ENCODE peak calls at places on chromosomes 4 and X, in five cellular contexts. One of them, this sample, is unnamed.
A peak's percentile ranks its signal among the peaks of the same experiment; 100 is the strongest.

GRCh38 chrX:146615807-146616206 is 193.8 kb upstream of the CXorf51B start:
- DNase-seq in bronchial epithelial cell: no peak
- DNase-seq in choroid plexus epithelial cell: no peak
- DNase-seq in epithelial cell of esophagus: no peak
- DNase-seq in cardiac fibroblast: no peak
- DNase-seq in this sample: no peak

GRCh38 chr4:151029537-151029936 is 14.5 kb upstream of the LRBA start:
- DNase-seq in epithelial cell of esophagus: no peak
- DNase-seq in cardiac fibroblast: no peak
- DNase-seq in bronchial epithelial cell: no peak
- DNase-seq in choroid plexus epithelial cell: no peak
- DNase-seq in this sample: no peak

GRCh38 chr4:56757270-56757746 is 64.2 kb downstream of the SPINK2 start:
- DNase-seq in cardiac fibroblast: peak; percentile 44
- DNase-seq in epithelial cell of esophagus: peak; percentile 81
- DNase-seq in bronchial epithelial cell: peak; percentile 74
- DNase-seq in choroid plexus epithelial cell: peak; percentile 45
- DNase-seq in this sample: peak; percentile 26

GRCh38 chr4:19999331-19999730 is 252.4 kb upstream of the SLIT2 start:
- DNase-seq in cardiac fibroblast: no peak
- DNase-seq in bronchial epithelial cell: no peak
- DNase-seq in choroid plexus epithelial cell: no peak
- DNase-seq in epithelial cell of esophagus: no peak
- DNase-seq in this sample: no peak

GRCh38 chr4:98568896-98569663 is 89.3 kb downstream of the TSPAN5 start:
- DNase-seq in epithelial cell of esophagus: no peak
- DNase-seq in cardiac fibroblast: no peak
- DNase-seq in choroid plexus epithelial cell: no peak
- DNase-seq in bronchial epithelial cell: no peak
- DNase-seq in this sample: no peak

GRCh38 chrX:131778269-131779218 is 234.7 kb downstream of the OR13H1 start:
- DNase-seq in cardiac fibroblast: no peak
- DNase-seq in epithelial cell of esophagus: no peak
- DNase-seq in bronchial epithelial cell: no peak
- DNase-seq in choroid plexus epithelial cell: no peak
- DNase-seq in this sample: no peak

GRCh38 chr4:123170843-123171242 is 225.8 kb upstream of the SPRY1 start:
- DNase-seq in bronchial epithelial cell: peak; percentile 42
- DNase-seq in epithelial cell of esophagus: peak; percentile 34
- DNase-seq in cardiac fibroblast: no peak
- DNase-seq in choroid plexus epithelial cell: no peak
- DNase-seq in this sample: no peak

GRCh38 chr4:135532132-135532531 is 1330.5 kb upstream of the PABPC4L start:
- DNase-seq in epithelial cell of esophagus: no peak
- DNase-seq in choroid plexus epithelial cell: no peak
- DNase-seq in cardiac fibroblast: no peak
- DNase-seq in bronchial epithelial cell: no peak
- DNase-seq in this sample: no peak

GRCh38 chr4:38180456-38180855 is 220.3 kb downstream of the PTTG2 start:
- DNase-seq in bronchial epithelial cell: peak; percentile 69
- DNase-seq in epithelial cell of esophagus: peak; percentile 38
- DNase-seq in cardiac fibroblast: no peak
- DNase-seq in choroid plexus epithelial cell: peak; percentile 22
- DNase-seq in this sample: no peak

GRCh38 chr4:129905256-129905655 is 809.3 kb downstream of the C4orf33 start:
- DNase-seq in cardiac fibroblast: no peak
- DNase-seq in epithelial cell of esophagus: no peak
- DNase-seq in bronchial epithelial cell: no peak
- DNase-seq in choroid plexus epithelial cell: no peak
- DNase-seq in this sample: no peak

GRCh38 chrX:123960956-123961267 is 594 bp upstream of the STAG2 start:
- DNase-seq in epithelial cell of esophagus: no peak
- DNase-seq in choroid plexus epithelial cell: no peak
- DNase-seq in cardiac fibroblast: no peak
- DNase-seq in bronchial epithelial cell: no peak
- DNase-seq in this sample: no peak

DNA sequence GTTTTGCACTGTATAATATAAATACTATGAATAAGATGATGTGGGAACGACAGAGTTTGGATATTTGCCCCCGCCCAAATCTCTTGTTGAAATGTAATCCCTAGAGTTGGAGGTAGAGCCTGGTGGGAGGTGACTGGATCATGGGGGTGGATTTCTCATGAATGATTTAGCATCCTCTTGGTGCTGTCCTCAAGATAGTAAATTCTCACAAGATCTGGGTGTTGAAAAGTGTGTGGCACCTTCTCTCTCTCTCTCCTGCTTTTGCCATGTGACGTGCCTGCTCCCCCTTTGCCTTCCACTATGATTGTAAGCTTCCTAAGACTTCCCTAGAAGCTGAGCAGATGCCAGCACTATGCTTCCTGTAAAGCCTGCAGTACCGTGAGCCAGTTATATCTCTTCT is 241.6 kb upstream of the ETNPPL start:
- DNase-seq in epithelial cell of esophagus: no peak
- DNase-seq in choroid plexus epithelial cell: no peak
- DNase-seq in cardiac fibroblast: no peak
- DNase-seq in bronchial epithelial cell: no peak
- DNase-seq in this sample: no peak
- H3K4me3 ChIP-seq in epithelial cell of esophagus: no peak overlapping the region
- H3K4me3 ChIP-seq in choroid plexus epithelial cell: no peak overlapping the region
- H3K4me3 ChIP-seq in cardiac fibroblast: no peak overlapping the region
- H3K4me3 ChIP-seq in bronchial epithelial cell: no peak overlapping the region
- H3K4me3 ChIP-seq in this sample: no peak overlapping the region

GRCh38 chrX:103629295-103630170 is 758 bp downstream of the TCEAL1 start:
- DNase-seq in choroid plexus epithelial cell: peak; percentile 73
- DNase-seq in cardiac fibroblast: peak; percentile 76
- DNase-seq in bronchial epithelial cell: peak; percentile 46
- DNase-seq in epithelial cell of esophagus: peak; percentile 48
- DNase-seq in this sample: peak; percentile 25
- H3K4me3 ChIP-seq in choroid plexus epithelial cell: peak overlapping the region; percentile 70
- H3K4me3 ChIP-seq in cardiac fibroblast: peak overlapping the region; percentile 61
- H3K4me3 ChIP-seq in bronchial epithelial cell: peak overlapping the region; percentile 65
- H3K4me3 ChIP-seq in epithelial cell of esophagus: peak overlapping the region; percentile 57
- H3K4me3 ChIP-seq in this sample: peak overlapping the region; percentile 63

GRCh38 chrX:153689654-153690465 is 2.1 kb downstream of the SLC6A8 start:
- DNase-seq in cardiac fibroblast: no peak
- DNase-seq in epithelial cell of esophagus: peak; percentile 55
- DNase-seq in choroid plexus epithelial cell: no peak
- DNase-seq in bronchial epithelial cell: peak; percentile 46
- DNase-seq in this sample: no peak
- H3K4me3 ChIP-seq in cardiac fibroblast: peak overlapping the region; percentile 41
- H3K4me3 ChIP-seq in epithelial cell of esophagus: peak overlapping the region; percentile 44
- H3K4me3 ChIP-seq in choroid plexus epithelial cell: no peak overlapping the region
- H3K4me3 ChIP-seq in bronchial epithelial cell: peak overlapping the region; percentile 50
- H3K4me3 ChIP-seq in this sample: peak overlapping the region; percentile 40

DNA sequence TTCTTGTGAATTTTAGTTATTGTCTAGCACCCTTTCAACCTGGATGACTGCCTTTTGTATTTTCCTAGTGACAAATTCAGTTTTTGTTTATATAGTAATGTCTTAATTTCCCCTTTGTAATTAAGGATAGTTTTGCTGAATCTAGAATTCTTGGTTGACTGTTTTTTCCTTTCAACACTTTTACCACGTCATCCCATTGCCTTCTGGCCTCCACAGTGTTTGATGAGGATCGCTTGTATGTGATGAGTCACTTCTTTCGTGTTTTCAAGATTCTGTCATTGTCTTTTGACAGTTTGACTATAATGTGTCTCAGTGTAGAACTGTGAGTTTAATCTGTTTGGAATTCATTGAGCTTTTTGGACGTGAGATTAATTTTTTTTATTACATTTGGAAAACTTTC is 30.1 kb downstream of the KDM6A start:
- DNase-seq in epithelial cell of esophagus: peak; percentile 84
- DNase-seq in bronchial epithelial cell: peak; percentile 86
- DNase-seq in cardiac fibroblast: peak; percentile 34
- DNase-seq in choroid plexus epithelial cell: peak; percentile 68
- DNase-seq in this sample: no peak
- H3K4me3 ChIP-seq in epithelial cell of esophagus: no peak overlapping the region
- H3K4me3 ChIP-seq in bronchial epithelial cell: no peak overlapping the region
- H3K4me3 ChIP-seq in cardiac fibroblast: no peak overlapping the region
- H3K4me3 ChIP-seq in choroid plexus epithelial cell: no peak overlapping the region
- H3K4me3 ChIP-seq in this sample: no peak overlapping the region

DNA sequence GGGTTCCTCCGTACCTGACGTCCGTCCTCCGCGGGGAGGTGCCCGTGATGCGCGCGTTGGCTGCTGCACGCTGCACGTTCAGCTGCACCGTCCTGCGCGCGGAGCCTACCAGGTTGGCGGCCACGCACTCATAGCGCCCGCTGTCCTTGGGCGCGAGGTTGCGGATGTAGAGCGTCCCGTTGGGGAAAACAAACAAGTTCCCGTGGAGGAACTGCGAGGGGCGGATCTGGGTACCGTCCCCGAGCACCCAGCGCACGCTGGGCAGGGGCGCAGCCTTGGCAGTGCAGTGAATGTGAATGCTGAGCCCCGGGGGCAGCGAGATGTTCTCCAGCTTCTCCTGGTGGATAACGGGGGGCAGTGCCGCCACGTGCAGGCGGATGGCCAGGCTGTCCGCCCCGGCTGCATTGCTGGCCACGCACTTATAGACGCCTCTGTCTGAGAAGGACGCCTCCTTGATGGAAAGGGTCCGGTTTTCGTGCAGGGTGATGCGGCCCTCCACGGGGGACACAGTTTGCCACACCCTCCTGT is 29.2 kb downstream of the MXRA5 start:
- DNase-seq in epithelial cell of esophagus: no peak
- DNase-seq in bronchial epithelial cell: no peak
- DNase-seq in cardiac fibroblast: no peak
- DNase-seq in choroid plexus epithelial cell: no peak
- DNase-seq in this sample: no peak
- H3K4me3 ChIP-seq in epithelial cell of esophagus: no peak overlapping the region
- H3K4me3 ChIP-seq in bronchial epithelial cell: no peak overlapping the region
- H3K4me3 ChIP-seq in cardiac fibroblast: no peak overlapping the region
- H3K4me3 ChIP-seq in choroid plexus epithelial cell: no peak overlapping the region
- H3K4me3 ChIP-seq in this sample: no peak overlapping the region

GRCh38 chrX:40437348-40437747 is 143.4 kb upstream of the ATP6AP2 start:
- DNase-seq in cardiac fibroblast: no peak
- DNase-seq in epithelial cell of esophagus: no peak
- DNase-seq in bronchial epithelial cell: no peak
- DNase-seq in choroid plexus epithelial cell: no peak
- DNase-seq in this sample: no peak

GRCh38 chrX:40439625-40440532 is 140.9 kb upstream of the ATP6AP2 start:
- DNase-seq in bronchial epithelial cell: no peak
- DNase-seq in epithelial cell of esophagus: no peak
- DNase-seq in cardiac fibroblast: no peak
- DNase-seq in choroid plexus epithelial cell: no peak
- DNase-seq in this sample: no peak

GRCh38 chrX:40433160-40433559 is 147.6 kb upstream of the ATP6AP2 start:
- DNase-seq in choroid plexus epithelial cell: no peak
- DNase-seq in epithelial cell of esophagus: no peak
- DNase-seq in bronchial epithelial cell: no peak
- DNase-seq in cardiac fibroblast: no peak
- DNase-seq in this sample: no peak

GRCh38 chrX:40434947-40435346 is 145.8 kb upstream of the ATP6AP2 start:
- DNase-seq in bronchial epithelial cell: no peak
- DNase-seq in cardiac fibroblast: peak; percentile 51
- DNase-seq in choroid plexus epithelial cell: peak; percentile 49
- DNase-seq in epithelial cell of esophagus: no peak
- DNase-seq in this sample: peak; percentile 7

DNA sequence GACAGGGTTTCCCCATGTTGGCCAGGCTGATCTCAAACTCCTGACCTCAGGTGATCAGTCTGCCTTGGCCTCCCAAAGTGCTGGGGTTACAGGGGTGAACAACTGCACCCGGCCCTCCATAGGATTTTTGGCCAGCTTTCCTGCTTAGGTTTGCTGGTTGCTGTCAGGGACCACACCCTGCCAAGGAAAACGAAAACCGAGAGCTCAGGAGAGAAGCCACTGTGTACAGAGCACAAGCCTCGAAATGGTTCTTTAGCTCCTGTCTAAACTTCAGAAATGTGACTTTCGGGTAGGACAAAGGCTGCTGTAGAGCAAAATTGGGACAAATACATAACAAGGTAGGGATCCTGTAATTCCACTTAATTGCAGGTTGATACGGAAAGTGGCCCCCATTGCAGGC is 146.3 kb upstream of the ATP6AP2 start:
- DNase-seq in choroid plexus epithelial cell: no peak
- DNase-seq in cardiac fibroblast: no peak
- DNase-seq in epithelial cell of esophagus: no peak
- DNase-seq in bronchial epithelial cell: no peak
- DNase-seq in this sample: no peak
- H3K4me3 ChIP-seq in choroid plexus epithelial cell: no peak overlapping the region
- H3K4me3 ChIP-seq in cardiac fibroblast: no peak overlapping the region
- H3K4me3 ChIP-seq in epithelial cell of esophagus: no peak overlapping the region
- H3K4me3 ChIP-seq in bronchial epithelial cell: no peak overlapping the region
- H3K4me3 ChIP-seq in this sample: no peak overlapping the region

DNA sequence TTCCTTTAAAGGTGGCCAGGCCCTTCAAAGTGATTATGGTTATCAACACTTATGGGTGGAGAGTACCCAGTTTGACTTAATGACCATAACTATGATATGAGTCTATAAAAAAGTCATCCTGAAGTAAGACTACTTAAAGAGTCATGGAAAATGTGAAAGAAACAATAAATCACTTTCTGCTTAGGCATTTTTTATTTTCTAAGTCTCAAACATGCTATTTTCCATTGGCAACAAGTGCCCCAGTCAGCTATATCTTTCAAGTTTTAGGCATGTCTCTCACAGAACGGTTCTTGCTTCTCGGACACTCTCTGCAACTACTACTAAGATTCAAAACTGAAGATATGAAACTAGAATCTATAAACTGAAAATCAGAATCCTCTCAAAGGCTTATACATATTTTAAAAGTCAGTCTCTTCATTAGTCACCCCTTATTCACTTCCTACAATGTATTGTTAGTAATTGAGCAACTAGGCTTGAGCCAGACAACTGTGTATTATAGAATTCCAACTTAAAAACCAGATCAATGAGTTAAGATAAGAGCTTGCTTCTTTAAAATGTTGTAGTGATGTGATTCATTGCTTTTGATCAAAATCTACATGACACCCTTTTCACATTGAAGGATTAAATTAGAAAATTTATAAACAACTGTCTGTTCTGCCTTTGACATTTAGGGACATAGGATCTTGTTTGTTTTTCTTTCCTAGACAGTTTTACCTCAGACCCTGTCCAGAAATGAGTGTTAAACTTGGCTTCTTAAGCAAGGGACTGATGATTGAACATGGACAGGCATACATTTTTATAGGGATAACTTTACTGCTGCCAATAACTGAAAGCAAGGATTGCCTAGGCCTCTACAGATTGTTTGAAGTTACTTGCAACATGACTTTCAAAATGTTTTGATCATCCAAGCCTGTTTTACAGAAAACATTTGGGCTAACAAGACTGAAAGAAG is 2.9 kb downstream of the ANTXR2 start:
- DNase-seq in epithelial cell of esophagus: peak; percentile 70
- DNase-seq in cardiac fibroblast: no peak
- DNase-seq in bronchial epithelial cell: peak; percentile 86
- DNase-seq in choroid plexus epithelial cell: peak; percentile 35
- DNase-seq in this sample: no peak
- H3K4me3 ChIP-seq in epithelial cell of esophagus: no peak overlapping the region
- H3K4me3 ChIP-seq in cardiac fibroblast: peak overlapping the region; percentile 1
- H3K4me3 ChIP-seq in bronchial epithelial cell: no peak overlapping the region
- H3K4me3 ChIP-seq in choroid plexus epithelial cell: peak overlapping the region; percentile 95
- H3K4me3 ChIP-seq in this sample: peak overlapping the region; percentile 94

GRCh38 chr4:87844476-87844875 is 11.7 kb downstream of the MEPE start:
- DNase-seq in choroid plexus epithelial cell: peak; percentile 29
- DNase-seq in epithelial cell of esophagus: peak; percentile 15
- DNase-seq in bronchial epithelial cell: no peak
- DNase-seq in cardiac fibroblast: no peak
- DNase-seq in this sample: no peak
- H3K4me3 ChIP-seq in choroid plexus epithelial cell: no peak overlapping the region
- H3K4me3 ChIP-seq in epithelial cell of esophagus: no peak overlapping the region
- H3K4me3 ChIP-seq in bronchial epithelial cell: no peak overlapping the region
- H3K4me3 ChIP-seq in cardiac fibroblast: no peak overlapping the region
- H3K4me3 ChIP-seq in this sample: no peak overlapping the region

This sample was measured in skeletal muscle cell.